ENCODE peak calls at places on chromosomes 7 and 10, in seven cellular contexts. One of them, this sample, is unnamed.

GRCh38 chr7:86025807-86026206 is 617.9 kb upstream of the GRM3 start:
- DNase-seq in CD8-positive, alpha-beta T cell: no peak
- DNase-seq in NCI-H1694: no peak
- DNase-seq in CD4-positive, CD25-positive, alpha-beta regulatory T cell: no peak
- DNase-seq in OCI-M1: peak; percentile 57
- DNase-seq in T-helper 2 cell: no peak
- DNase-seq in SK-N-SH: no peak
- DNase-seq in this sample: no peak

GRCh38 chr10:43322769-43323168 is 48.7 kb upstream of the FXYD4 start:
- DNase-seq in CD4-positive, CD25-positive, alpha-beta regulatory T cell: peak; percentile 89
- DNase-seq in OCI-M1: peak; percentile 34
- DNase-seq in SK-N-SH: peak; percentile 96
- DNase-seq in CD8-positive, alpha-beta T cell: peak; percentile 83
- DNase-seq in T-helper 2 cell: peak; percentile 85
- DNase-seq in NCI-H1694: no peak
- DNase-seq in this sample: peak; percentile 94

GRCh38 chr10:110572862-110573261 is 5.4 kb downstream of the SMC3 start:
- DNase-seq in NCI-H1694: no peak
- DNase-seq in OCI-M1: no peak
- DNase-seq in CD4-positive, CD25-positive, alpha-beta regulatory T cell: no peak
- DNase-seq in T-helper 2 cell: no peak
- DNase-seq in SK-N-SH: no peak
- DNase-seq in CD8-positive, alpha-beta T cell: no peak
- DNase-seq in this sample: no peak

GRCh38 chr7:64574481-64575159 is 11.7 kb upstream of the ZNF680 start:
- DNase-seq in NCI-H1694: no peak
- DNase-seq in SK-N-SH: peak; percentile 93
- DNase-seq in OCI-M1: peak; percentile 93
- DNase-seq in T-helper 2 cell: no peak
- DNase-seq in CD4-positive, CD25-positive, alpha-beta regulatory T cell: no peak
- DNase-seq in CD8-positive, alpha-beta T cell: no peak
- DNase-seq in this sample: peak; percentile 49

GRCh38 chr10:124640538-124641231 is 103.5 kb downstream of the FAM53B start:
- DNase-seq in NCI-H1694: no peak
- DNase-seq in CD4-positive, CD25-positive, alpha-beta regulatory T cell: peak; percentile 33
- DNase-seq in T-helper 2 cell: no peak
- DNase-seq in CD8-positive, alpha-beta T cell: no peak
- DNase-seq in OCI-M1: peak; percentile 97
- DNase-seq in SK-N-SH: no peak
- DNase-seq in this sample: no peak

GRCh38 chr10:114548662-114549061 is 109.4 kb downstream of the ABLIM1 start:
- DNase-seq in OCI-M1: peak; percentile 42
- DNase-seq in CD4-positive, CD25-positive, alpha-beta regulatory T cell: peak; percentile 11
- DNase-seq in NCI-H1694: no peak
- DNase-seq in T-helper 2 cell: no peak
- DNase-seq in CD8-positive, alpha-beta T cell: no peak
- DNase-seq in SK-N-SH: peak; percentile 68
- DNase-seq in this sample: peak; percentile 45

GRCh38 chr10:123140164-123140982 is 4.6 kb downstream of the HMX3 start:
- DNase-seq in SK-N-SH: peak; percentile 50
- DNase-seq in NCI-H1694: no peak
- DNase-seq in T-helper 2 cell: no peak
- DNase-seq in CD4-positive, CD25-positive, alpha-beta regulatory T cell: peak; percentile 37
- DNase-seq in OCI-M1: no peak
- DNase-seq in CD8-positive, alpha-beta T cell: no peak
- DNase-seq in this sample: peak; percentile 36

GRCh38 chr10:120586471-120586872 is 129.4 kb downstream of the PLPP4 start:
- DNase-seq in NCI-H1694: no peak
- DNase-seq in CD8-positive, alpha-beta T cell: no peak
- DNase-seq in SK-N-SH: no peak
- DNase-seq in OCI-M1: no peak
- DNase-seq in CD4-positive, CD25-positive, alpha-beta regulatory T cell: no peak
- DNase-seq in T-helper 2 cell: no peak
- DNase-seq in this sample: no peak

GRCh38 chr10:21173964-21174669 is 277.0 kb upstream of the NEBL start:
- DNase-seq in SK-N-SH: peak; percentile 88
- DNase-seq in NCI-H1694: no peak
- DNase-seq in OCI-M1: no peak
- DNase-seq in CD4-positive, CD25-positive, alpha-beta regulatory T cell: peak; percentile 6
- DNase-seq in CD8-positive, alpha-beta T cell: no peak
- DNase-seq in T-helper 2 cell: no peak
- DNase-seq in this sample: no peak

GRCh38 chr7:88217675-88218427 is 2.0 kb downstream of the SRI start:
- DNase-seq in CD8-positive, alpha-beta T cell: no peak
- DNase-seq in T-helper 2 cell: no peak
- DNase-seq in SK-N-SH: no peak
- DNase-seq in CD4-positive, CD25-positive, alpha-beta regulatory T cell: peak; percentile 46
- DNase-seq in NCI-H1694: no peak
- DNase-seq in OCI-M1: peak; percentile 82
- DNase-seq in this sample: no peak

GRCh38 chr7:83475403-83475802 is 173.5 kb downstream of the SEMA3E start:
- DNase-seq in SK-N-SH: no peak
- DNase-seq in T-helper 2 cell: no peak
- DNase-seq in CD8-positive, alpha-beta T cell: no peak
- DNase-seq in NCI-H1694: no peak
- DNase-seq in CD4-positive, CD25-positive, alpha-beta regulatory T cell: no peak
- DNase-seq in OCI-M1: no peak
- DNase-seq in this sample: peak; percentile 20

GRCh38 chr7:48402721-48403120 is 231.5 kb downstream of the ABCA13 start:
- DNase-seq in OCI-M1: no peak
- DNase-seq in CD8-positive, alpha-beta T cell: no peak
- DNase-seq in SK-N-SH: no peak
- DNase-seq in NCI-H1694: no peak
- DNase-seq in CD4-positive, CD25-positive, alpha-beta regulatory T cell: no peak
- DNase-seq in T-helper 2 cell: no peak
- DNase-seq in this sample: no peak

GRCh38 chr7:10779465-10780399 is 193.9 kb upstream of the PHF14 start:
- DNase-seq in CD4-positive, CD25-positive, alpha-beta regulatory T cell: no peak
- DNase-seq in CD8-positive, alpha-beta T cell: no peak
- DNase-seq in NCI-H1694: no peak
- DNase-seq in T-helper 2 cell: no peak
- DNase-seq in SK-N-SH: no peak
- DNase-seq in OCI-M1: no peak
- DNase-seq in this sample: no peak

GRCh38 chr10:23396695-23397094 is 42.2 kb upstream of the OTUD1 start:
- DNase-seq in T-helper 2 cell: no peak
- DNase-seq in SK-N-SH: no peak
- DNase-seq in OCI-M1: no peak
- DNase-seq in CD8-positive, alpha-beta T cell: no peak
- DNase-seq in CD4-positive, CD25-positive, alpha-beta regulatory T cell: no peak
- DNase-seq in NCI-H1694: no peak
- DNase-seq in this sample: no peak

GRCh38 chr10:119479048-119479394 is 63.5 kb downstream of the RGS10 start:
- DNase-seq in OCI-M1: no peak
- DNase-seq in CD4-positive, CD25-positive, alpha-beta regulatory T cell: no peak
- DNase-seq in SK-N-SH: peak; percentile 49
- DNase-seq in T-helper 2 cell: no peak
- DNase-seq in CD8-positive, alpha-beta T cell: no peak
- DNase-seq in NCI-H1694: peak; percentile 51
- DNase-seq in this sample: no peak

GRCh38 chr10:7696545-7696944 is 6.6 kb upstream of the ITIH2 start:
- DNase-seq in OCI-M1: no peak
- DNase-seq in SK-N-SH: no peak
- DNase-seq in CD8-positive, alpha-beta T cell: no peak
- DNase-seq in NCI-H1694: no peak
- DNase-seq in T-helper 2 cell: no peak
- DNase-seq in CD4-positive, CD25-positive, alpha-beta regulatory T cell: no peak
- DNase-seq in this sample: no peak

GRCh38 chr7:131745645-131746248 is 189.3 kb upstream of the PODXL start:
- DNase-seq in SK-N-SH: no peak
- DNase-seq in OCI-M1: peak; percentile 1
- DNase-seq in CD8-positive, alpha-beta T cell: no peak
- DNase-seq in CD4-positive, CD25-positive, alpha-beta regulatory T cell: no peak
- DNase-seq in NCI-H1694: no peak
- DNase-seq in T-helper 2 cell: no peak
- DNase-seq in this sample: no peak

GRCh38 chr7:32494946-32495297 is 367 bp upstream of the AVL9 start:
- DNase-seq in OCI-M1: no peak
- DNase-seq in NCI-H1694: no peak
- DNase-seq in CD8-positive, alpha-beta T cell: no peak
- DNase-seq in T-helper 2 cell: no peak
- DNase-seq in SK-N-SH: no peak
- DNase-seq in CD4-positive, CD25-positive, alpha-beta regulatory T cell: no peak
- DNase-seq in this sample: no peak

GRCh38 chr7:110973566-110973965 is 117.4 kb upstream of the LRRN3 start:
- DNase-seq in OCI-M1: no peak
- DNase-seq in NCI-H1694: no peak
- DNase-seq in SK-N-SH: no peak
- DNase-seq in CD4-positive, CD25-positive, alpha-beta regulatory T cell: no peak
- DNase-seq in CD8-positive, alpha-beta T cell: no peak
- DNase-seq in T-helper 2 cell: no peak
- DNase-seq in this sample: no peak

GRCh38 chr10:30863516-30864210 is 168.0 kb downstream of the ZNF438 start:
- DNase-seq in T-helper 2 cell: no peak
- DNase-seq in OCI-M1: no peak
- DNase-seq in CD8-positive, alpha-beta T cell: no peak
- DNase-seq in CD4-positive, CD25-positive, alpha-beta regulatory T cell: no peak
- DNase-seq in NCI-H1694: no peak
- DNase-seq in SK-N-SH: no peak
- DNase-seq in this sample: no peak

GRCh38 chr10:3782456-3783312 is 2.3 kb downstream of the KLF6 start:
- DNase-seq in CD8-positive, alpha-beta T cell: peak; percentile 63
- DNase-seq in CD4-positive, CD25-positive, alpha-beta regulatory T cell: peak; percentile 74
- DNase-seq in T-helper 2 cell: peak; percentile 58
- DNase-seq in SK-N-SH: peak; percentile 48
- DNase-seq in NCI-H1694: no peak
- DNase-seq in OCI-M1: peak; percentile 87
- DNase-seq in this sample: peak; percentile 17

GRCh38 chr10:78297997-78298396 is 264.3 kb downstream of the RPS24 start:
- DNase-seq in NCI-H1694: no peak
- DNase-seq in OCI-M1: no peak
- DNase-seq in CD8-positive, alpha-beta T cell: no peak
- DNase-seq in CD4-positive, CD25-positive, alpha-beta regulatory T cell: no peak
- DNase-seq in SK-N-SH: no peak
- DNase-seq in T-helper 2 cell: no peak
- DNase-seq in this sample: no peak

GRCh38 chr7:130966246-130967009 is 232.4 kb upstream of the KLF14 start:
- DNase-seq in T-helper 2 cell: no peak
- DNase-seq in OCI-M1: no peak
- DNase-seq in NCI-H1694: no peak
- DNase-seq in CD4-positive, CD25-positive, alpha-beta regulatory T cell: no peak
- DNase-seq in CD8-positive, alpha-beta T cell: no peak
- DNase-seq in SK-N-SH: no peak
- DNase-seq in this sample: no peak

GRCh38 chr10:3995302-3996210 is 210.5 kb upstream of the KLF6 start:
- DNase-seq in CD4-positive, CD25-positive, alpha-beta regulatory T cell: no peak
- DNase-seq in CD8-positive, alpha-beta T cell: no peak
- DNase-seq in SK-N-SH: no peak
- DNase-seq in T-helper 2 cell: no peak
- DNase-seq in NCI-H1694: no peak
- DNase-seq in OCI-M1: no peak
- DNase-seq in this sample: no peak

GRCh38 chr7:122006687-122007086 is 133.7 kb downstream of the PTPRZ1 start:
- DNase-seq in SK-N-SH: no peak
- DNase-seq in CD4-positive, CD25-positive, alpha-beta regulatory T cell: no peak
- DNase-seq in CD8-positive, alpha-beta T cell: no peak
- DNase-seq in T-helper 2 cell: no peak
- DNase-seq in OCI-M1: no peak
- DNase-seq in NCI-H1694: no peak
- DNase-seq in this sample: peak; percentile 60

GRCh38 chr10:100775346-100775745 is 30.0 kb downstream of the PAX2 start:
- DNase-seq in CD4-positive, CD25-positive, alpha-beta regulatory T cell: no peak
- DNase-seq in OCI-M1: no peak
- DNase-seq in SK-N-SH: peak; percentile 30
- DNase-seq in NCI-H1694: no peak
- DNase-seq in CD8-positive, alpha-beta T cell: no peak
- DNase-seq in T-helper 2 cell: no peak
- DNase-seq in this sample: no peak

This sample was measured in NCI-H82.